ENCODE peak calls at places on chromosomes 2 and 18, in seven cellular contexts. One of them, this sample, is unnamed.

GRCh38 chr2:28525481-28525880 is 29.6 kb downstream of the PLB1 start:
- DNase-seq in ACHN: no peak
- DNase-seq in astrocyte of the spinal cord: no peak
- DNase-seq in neuronal stem cell: no peak
- DNase-seq in naive B cell: no peak
- DNase-seq in hepatic stellate cell: no peak
- DNase-seq in GM20000: no peak
- DNase-seq in this sample: no peak

GRCh38 chr2:172226244-172227061 is 123.8 kb upstream of the DLX2 start:
- DNase-seq in ACHN: no peak
- DNase-seq in astrocyte of the spinal cord: no peak
- DNase-seq in neuronal stem cell: no peak
- DNase-seq in naive B cell: no peak
- DNase-seq in hepatic stellate cell: no peak
- DNase-seq in GM20000: no peak
- DNase-seq in this sample: no peak

GRCh38 chr18:61935362-61935761 is 42.6 kb upstream of the RNF152 start:
- DNase-seq in ACHN: no peak
- DNase-seq in astrocyte of the spinal cord: no peak
- DNase-seq in neuronal stem cell: no peak
- DNase-seq in naive B cell: no peak
- DNase-seq in hepatic stellate cell: no peak
- DNase-seq in GM20000: no peak
- DNase-seq in this sample: no peak

GRCh38 chr2:219448099-219448775 is 13.6 kb downstream of the SPEG start:
- DNase-seq in ACHN: no peak
- DNase-seq in astrocyte of the spinal cord: no peak
- DNase-seq in neuronal stem cell: peak; percentile 43
- DNase-seq in naive B cell: no peak
- DNase-seq in hepatic stellate cell: no peak
- DNase-seq in GM20000: no peak
- DNase-seq in this sample: peak; percentile 22

GRCh38 chr2:229129738-229130371 is 141.2 kb downstream of the PID1 start:
- DNase-seq in ACHN: no peak
- DNase-seq in astrocyte of the spinal cord: peak; percentile 38
- DNase-seq in neuronal stem cell: no peak
- DNase-seq in naive B cell: no peak
- DNase-seq in hepatic stellate cell: no peak
- DNase-seq in GM20000: no peak
- DNase-seq in this sample: no peak

GRCh38 chr2:159615187-159615935 is 987 bp downstream of the BAZ2B start:
- DNase-seq in ACHN: peak; percentile 96
- DNase-seq in astrocyte of the spinal cord: peak; percentile 95
- DNase-seq in neuronal stem cell: peak; percentile 78
- DNase-seq in naive B cell: peak; percentile 47
- DNase-seq in hepatic stellate cell: peak; percentile 83
- DNase-seq in GM20000: peak; percentile 79
- DNase-seq in this sample: peak; percentile 52

GRCh38 chr2:62663443-62663842 is 42.1 kb upstream of the EHBP1 start:
- DNase-seq in ACHN: no peak
- DNase-seq in astrocyte of the spinal cord: peak; percentile 69
- DNase-seq in neuronal stem cell: no peak
- DNase-seq in naive B cell: no peak
- DNase-seq in hepatic stellate cell: no peak
- DNase-seq in GM20000: no peak
- DNase-seq in this sample: no peak

GRCh38 chr2:176514805-176515500 is 245.7 kb downstream of the MTX2 start:
- DNase-seq in ACHN: no peak
- DNase-seq in astrocyte of the spinal cord: peak; percentile 53
- DNase-seq in neuronal stem cell: no peak
- DNase-seq in naive B cell: no peak
- DNase-seq in hepatic stellate cell: no peak
- DNase-seq in GM20000: no peak
- DNase-seq in this sample: no peak

GRCh38 chr18:12886498-12887126 is 2.6 kb upstream of the PTPN2 start:
- DNase-seq in ACHN: peak; percentile 22
- DNase-seq in astrocyte of the spinal cord: no peak
- DNase-seq in neuronal stem cell: no peak
- DNase-seq in naive B cell: peak; percentile 32
- DNase-seq in hepatic stellate cell: no peak
- DNase-seq in GM20000: no peak
- DNase-seq in this sample: no peak

GRCh38 chr2:204869142-204869823 is 324.0 kb downstream of the PARD3B start:
- DNase-seq in ACHN: no peak
- DNase-seq in astrocyte of the spinal cord: peak; percentile 39
- DNase-seq in neuronal stem cell: no peak
- DNase-seq in naive B cell: no peak
- DNase-seq in hepatic stellate cell: no peak
- DNase-seq in GM20000: no peak
- DNase-seq in this sample: no peak

GRCh38 chr2:176106636-176107539 is at the start of gene HOXD11:
- DNase-seq in ACHN: peak; percentile 67
- DNase-seq in astrocyte of the spinal cord: no peak
- DNase-seq in neuronal stem cell: no peak
- DNase-seq in naive B cell: no peak
- DNase-seq in hepatic stellate cell: no peak
- DNase-seq in GM20000: no peak
- DNase-seq in this sample: no peak